ENCODE peak calls at places on chromosome 9, in seven cellular contexts. One of them, this sample, is unnamed.

GRCh38 chr9:127540664-127541041 is 71.4 kb upstream of the STXBP1 start:
- DNase-seq in PC-9: peak
- DNase-seq in heart right ventricle: no peak
- DNase-seq in head of caudate nucleus: no peak
- DNase-seq in sigmoid colon: no peak
- DNase-seq in M059J: no peak
- DNase-seq in T-helper 17 cell: no peak
- DNase-seq in this sample: no peak

GRCh38 chr9:85610074-85610855 is 131.5 kb downstream of the AGTPBP1 start:
- DNase-seq in PC-9: no peak
- DNase-seq in M059J: peak
- DNase-seq in T-helper 17 cell: no peak
- DNase-seq in sigmoid colon: no peak
- DNase-seq in heart right ventricle: no peak
- DNase-seq in head of caudate nucleus: peak
- DNase-seq in this sample: peak

GRCh38 chr9:134209731-134210311 is 45.5 kb upstream of the RNU6ATAC start:
- DNase-seq in T-helper 17 cell: no peak
- DNase-seq in PC-9: no peak
- DNase-seq in M059J: no peak
- DNase-seq in sigmoid colon: peak
- DNase-seq in head of caudate nucleus: no peak
- DNase-seq in heart right ventricle: peak
- DNase-seq in this sample: no peak

GRCh38 chr9:38380872-38381534 is 11.5 kb upstream of the ALDH1B1 start:
- DNase-seq in heart right ventricle: no peak
- DNase-seq in T-helper 17 cell: no peak
- DNase-seq in M059J: no peak
- DNase-seq in PC-9: peak
- DNase-seq in sigmoid colon: peak
- DNase-seq in head of caudate nucleus: no peak
- DNase-seq in this sample: peak

GRCh38 chr9:35960029-35960655 is 2.2 kb upstream of the OR2S2 start:
- DNase-seq in sigmoid colon: no peak
- DNase-seq in head of caudate nucleus: no peak
- DNase-seq in T-helper 17 cell: no peak
- DNase-seq in PC-9: no peak
- DNase-seq in heart right ventricle: no peak
- DNase-seq in M059J: no peak
- DNase-seq in this sample: no peak

GRCh38 chr9:17942498-17942897 is 363.6 kb downstream of the SH3GL2 start:
- DNase-seq in head of caudate nucleus: no peak
- DNase-seq in PC-9: no peak
- DNase-seq in sigmoid colon: no peak
- DNase-seq in M059J: no peak
- DNase-seq in T-helper 17 cell: no peak
- DNase-seq in heart right ventricle: no peak
- DNase-seq in this sample: no peak

GRCh38 chr9:107513464-107514092 is 24.0 kb upstream of the KLF4 start:
- DNase-seq in sigmoid colon: no peak
- DNase-seq in PC-9: no peak
- DNase-seq in M059J: no peak
- DNase-seq in heart right ventricle: no peak
- DNase-seq in head of caudate nucleus: no peak
- DNase-seq in T-helper 17 cell: no peak
- DNase-seq in this sample: no peak

GRCh38 chr9:108551030-108551964 is 304.5 kb downstream of the ACTL7B start:
- DNase-seq in head of caudate nucleus: no peak
- DNase-seq in T-helper 17 cell: no peak
- DNase-seq in M059J: peak
- DNase-seq in PC-9: peak
- DNase-seq in sigmoid colon: no peak
- DNase-seq in heart right ventricle: no peak
- DNase-seq in this sample: no peak

GRCh38 chr9:20804476-20805253 is 120.6 kb downstream of the FOCAD start:
- DNase-seq in head of caudate nucleus: no peak
- DNase-seq in sigmoid colon: no peak
- DNase-seq in T-helper 17 cell: no peak
- DNase-seq in PC-9: no peak
- DNase-seq in M059J: no peak
- DNase-seq in heart right ventricle: no peak
- DNase-seq in this sample: peak

GRCh38 chr9:11328326-11328725 is 715.5 kb upstream of the PTPRD start:
- DNase-seq in sigmoid colon: no peak
- DNase-seq in M059J: no peak
- DNase-seq in heart right ventricle: no peak
- DNase-seq in head of caudate nucleus: no peak
- DNase-seq in PC-9: no peak
- DNase-seq in T-helper 17 cell: no peak
- DNase-seq in this sample: no peak

GRCh38 chr9:108300296-108301287 is 555.2 kb downstream of the ACTL7B start:
- DNase-seq in sigmoid colon: no peak
- DNase-seq in heart right ventricle: no peak
- DNase-seq in PC-9: no peak
- DNase-seq in head of caudate nucleus: no peak
- DNase-seq in M059J: no peak
- DNase-seq in T-helper 17 cell: no peak
- DNase-seq in this sample: peak

GRCh38 chr9:95264954-95265615 is 52.4 kb downstream of the FANCC start:
- DNase-seq in head of caudate nucleus: no peak
- DNase-seq in heart right ventricle: no peak
- DNase-seq in T-helper 17 cell: no peak
- DNase-seq in M059J: peak
- DNase-seq in sigmoid colon: no peak
- DNase-seq in PC-9: peak
- DNase-seq in this sample: peak

GRCh38 chr9:127943746-127944145 is 6.1 kb upstream of the DPM2 start:
- DNase-seq in sigmoid colon: peak
- DNase-seq in PC-9: peak
- DNase-seq in M059J: peak
- DNase-seq in heart right ventricle: peak
- DNase-seq in T-helper 17 cell: peak
- DNase-seq in head of caudate nucleus: peak
- DNase-seq in this sample: peak

GRCh38 chr9:7402704-7403389 is 396.7 kb downstream of the DMAC1 start:
- DNase-seq in T-helper 17 cell: no peak
- DNase-seq in head of caudate nucleus: no peak
- DNase-seq in heart right ventricle: no peak
- DNase-seq in M059J: peak
- DNase-seq in PC-9: no peak
- DNase-seq in sigmoid colon: no peak
- DNase-seq in this sample: no peak

GRCh38 chr9:2144619-2145018 is 129.5 kb downstream of the SMARCA2 start:
- DNase-seq in heart right ventricle: no peak
- DNase-seq in M059J: no peak
- DNase-seq in PC-9: no peak
- DNase-seq in head of caudate nucleus: no peak
- DNase-seq in T-helper 17 cell: no peak
- DNase-seq in sigmoid colon: no peak
- DNase-seq in this sample: no peak

GRCh38 chr9:116580853-116581252 is 106.3 kb upstream of the TRIM32 start:
- DNase-seq in M059J: no peak
- DNase-seq in heart right ventricle: no peak
- DNase-seq in sigmoid colon: no peak
- DNase-seq in PC-9: no peak
- DNase-seq in head of caudate nucleus: peak
- DNase-seq in T-helper 17 cell: no peak
- DNase-seq in this sample: no peak

This sample was measured in OCI-M1.